ENCODE peak calls at places on chromosome 19, in nine cellular contexts. V is retina, A is hippocampal formation, N is fibroblast of mammary gland, M is brain pericyte, P is fibroblast of lung, F is left ventricle myocardium inferior, D is NCI-H524, J is AG10803. G is an unnamed sample.

GRCh38 chr19:5719274-5719960 is 529 bp downstream of the LONP1 start:
- DNase-seq in N (no peak), F (no peak), M (no peak), P (no peak), A (no peak), J (peak), D (peak), V (no peak), G (no peak)

GRCh38 chr19:579842-580155 is 7.4 kb downstream of the BSG start:
- DNase-seq in J (no peak), F (no peak), P (no peak), V (no peak), D (no peak), N (no peak), M (no peak), A (no peak), G (no peak)

GRCh38 chr19:50873056-50873455 is at the start of gene KLK2:
- DNase-seq in M (no peak), F (no peak), J (no peak), V (no peak), D (no peak), N (no peak), A (no peak), P (no peak), G (no peak)

GRCh38 chr19:55132453-55133129 is 15.2 kb upstream of the PPP1R12C start:
- DNase-seq in P (no peak), N (no peak), V (no peak), A (no peak), M (no peak), J (no peak), D (peak), F (no peak), G (no peak)

GRCh38 chr19:13172335-13173128 is 22.3 kb downstream of the IER2 start:
- DNase-seq in M (no peak), A (no peak), V (no peak), F (peak), N (peak), P (peak), D (peak), J (peak), G (peak)

GRCh38 chr19:10766681-10767201 is 48.9 kb downstream of the DNM2 start:
- DNase-seq in F (peak), D (peak), J (peak), P (peak), A (no peak), V (no peak), N (peak), M (peak), G (no peak)

GRCh38 chr19:607301-608154 is 17.8 kb downstream of the HCN2 start:
- DNase-seq in D (no peak), J (no peak), A (no peak), M (no peak), F (no peak), V (no peak), P (no peak), N (no peak), G (no peak)

GRCh38 chr19:37136118-37136517 is 36.4 kb downstream of the ZNF585A start:
- DNase-seq in J (no peak), M (no peak), F (no peak), D (no peak), A (no peak), P (no peak), V (no peak), N (no peak), G (no peak)

GRCh38 chr19:8115805-8116396 is 33.5 kb downstream of the FBN3 start:
- DNase-seq in V (no peak), D (no peak), P (no peak), A (no peak), J (no peak), M (no peak), F (no peak), N (no peak), G (no peak)

GRCh38 chr19:42175952-42176648 is 41.4 kb downstream of the DEDD2 start:
- DNase-seq in A (peak), F (no peak), J (peak), P (peak), D (peak), V (peak), M (no peak), N (no peak), G (no peak)

GRCh38 chr19:28577666-28578065 is 635.3 kb downstream of the UQCRFS1 start:
- DNase-seq in N (no peak), V (no peak), M (no peak), P (no peak), F (no peak), A (no peak), J (no peak), D (no peak), G (no peak)

GRCh38 chr19:1456121-1456900 is 6.4 kb downstream of the APC2 start:
- DNase-seq in F (no peak), D (no peak), V (no peak), N (no peak), A (no peak), J (no peak), P (no peak), M (no peak), G (no peak)

GRCh38 chr19:4519521-4520277 is 1.4 kb upstream of the PLIN4 start:
- DNase-seq in J (peak), F (peak), V (no peak), N (no peak), A (no peak), M (no peak), D (no peak), P (no peak), G (peak)

GRCh38 chr19:48135411-48135810 is 24.8 kb upstream of the PLA2G4C start:
- DNase-seq in P (no peak), A (no peak), N (no peak), V (no peak), D (no peak), J (no peak), M (no peak), F (no peak), G (no peak)

G was measured in ureter.